ENCODE peak calls at places on chromosome 6, in five cellular contexts. O is AG09319, H is endothelial cell, X is fibroblast of lung, A is OCI-LY7. Q is an unnamed sample.
A peak's percentile ranks its signal among the peaks of the same experiment; 100 is the strongest.

GRCh38 chr6:125095501-125096301 is 57.9 kb upstream of the TPD52L1 start:
- DNase-seq in O (peak; percentile 34), H (no peak), A (no peak), X (peak; percentile 74), Q (no peak)

GRCh38 chr6:151497935-151498726 is 4.3 kb downstream of the CCDC170 start:
- DNase-seq in H (no peak), X (no peak), O (no peak), A (no peak), Q (no peak)

GRCh38 chr6:35624341-35625070 is 64.2 kb downstream of the FKBP5 start:
- DNase-seq in O (no peak), X (no peak), H (no peak), A (no peak), Q (no peak)

GRCh38 chr6:111710911-111711310 is 105.2 kb upstream of the TRAF3IP2 start:
- DNase-seq in H (no peak), X (no peak), O (no peak), A (no peak), Q (no peak)

GRCh38 chr6:104599821-104600658 is 259.7 kb downstream of the HACE1 start:
- DNase-seq in X (peak; percentile 35), A (no peak), O (no peak), H (no peak), Q (no peak)

GRCh38 chr6:87968435-87969278 is 79.0 kb upstream of the SPACA1 start:
- DNase-seq in X (peak; percentile 6), O (no peak), A (peak; percentile 58), H (peak; percentile 10), Q (peak; percentile 12)

GRCh38 chr6:36610041-36610440 is 15.9 kb downstream of the SRSF3 start:
- DNase-seq in A (no peak), O (no peak), H (no peak), X (no peak), Q (no peak)

GRCh38 chr6:10418862-10419748 is 4.2 kb upstream of the TFAP2A start:
- DNase-seq in A (no peak), X (peak; percentile 65), H (no peak), O (no peak), Q (peak; percentile 69)

GRCh38 chr6:134119481-134119880 is 67.1 kb upstream of the SLC2A12 start:
- DNase-seq in X (no peak), A (no peak), O (no peak), H (no peak), Q (no peak)

GRCh38 chr6:113281014-113281810 is 575.9 kb upstream of the MARCKS start:
- DNase-seq in X (peak; percentile 39), A (no peak), O (peak; percentile 23), H (no peak), Q (no peak)

GRCh38 chr6:53074347-53074746 is 9.1 kb downstream of the FBXO9 start:
- DNase-seq in O (no peak), X (no peak), A (no peak), H (no peak), Q (no peak)

GRCh38 chr6:49913656-49914055 is 47.3 kb upstream of the CRISP1 start:
- DNase-seq in H (no peak), X (no peak), O (no peak), A (no peak), Q (no peak)

GRCh38 chr6:162119349-162119748 is 608.2 kb downstream of the PRKN start:
- DNase-seq in X (peak; percentile 51), H (peak; percentile 21), A (no peak), O (no peak), Q (no peak)

GRCh38 chr6:53203483-53203882 is 54.8 kb upstream of the GCM1 start:
- DNase-seq in X (no peak), O (no peak), A (peak; percentile 37), H (no peak), Q (no peak)

GRCh38 chr6:107823047-107823557 is 1.0 kb downstream of the SCML4 start:
- DNase-seq in H (no peak), O (no peak), X (no peak), A (peak; percentile 15), Q (no peak)

GRCh38 chr6:26473429-26473757 is 15.6 kb downstream of the BTN2A1 start:
- DNase-seq in O (no peak), H (no peak), X (no peak), A (no peak), Q (no peak)

GRCh38 chr6:72974276-72974675 is 251.0 kb downstream of the KHDC1L start:
- DNase-seq in O (no peak), H (no peak), X (no peak), A (no peak), Q (no peak)

GRCh38 chr6:158536084-158536890 is 23.6 kb upstream of the TMEM181 start:
- DNase-seq in A (peak; percentile 54), O (no peak), X (peak; percentile 68), H (peak; percentile 89), Q (peak; percentile 88)

GRCh38 chr6:2157441-2158127 is 87.8 kb downstream of the GMDS start:
- DNase-seq in X (peak; percentile 90), H (no peak), A (no peak), O (peak; percentile 87), Q (peak; percentile 34)

GRCh38 chr6:126118058-126118759 is 131.9 kb downstream of the TRMT11 start:
- DNase-seq in A (no peak), X (peak; percentile 63), O (no peak), H (no peak), Q (no peak)

GRCh38 chr6:166624275-166624674 is 2.8 kb downstream of the RPS6KA2 start:
- DNase-seq in X (peak; percentile 71), H (no peak), O (no peak), A (peak; percentile 14), Q (no peak)

GRCh38 chr6:52261229-52261628 is 16.9 kb upstream of the IL17F start:
- DNase-seq in X (peak; percentile 54), H (no peak), O (peak; percentile 58), A (no peak), Q (no peak)

GRCh38 chr6:111210074-111210729 is 122.9 kb downstream of the SLC16A10 start:
- DNase-seq in X (peak; percentile 34), A (peak; percentile 62), H (peak; percentile 38), O (no peak), Q (peak; percentile 64)

GRCh38 chr6:121560476-121560875 is 125.0 kb downstream of the GJA1 start:
- DNase-seq in X (no peak), O (no peak), A (no peak), H (no peak), Q (no peak)

GRCh38 chr6:160355001-160355400 is 6.8 kb downstream of the SLC22A3 start:
- DNase-seq in A (no peak), H (no peak), X (peak; percentile 37), O (no peak), Q (no peak)

GRCh38 chr6:158387036-158387435 is 74.8 kb downstream of the TULP4 start:
- DNase-seq in A (peak; percentile 56), X (no peak), H (no peak), O (no peak), Q (no peak)

GRCh38 chr6:150775400-150775799 is 90.1 kb upstream of the MTHFD1L start:
- DNase-seq in H (no peak), X (peak; percentile 68), A (no peak), O (no peak), Q (no peak)

GRCh38 chr6:292506-293184 is 358 bp downstream of the DUSP22 start:
- DNase-seq in H (peak; percentile 45), X (peak; percentile 44), A (peak; percentile 85), O (no peak), Q (peak; percentile 93)
- TF ChIP-seq CTCF in H (no peak), X (no peak), A (peak; percentile 27), O (no peak), Q (no peak)

GRCh38 chr6:11947063-11947462 is 65.0 kb upstream of the HIVEP1 start:
- DNase-seq in X (no peak), H (no peak), O (no peak), A (no peak), Q (no peak)
- TF ChIP-seq CTCF in X (no peak), H (no peak), O (no peak), A (peak; percentile 44), Q (no peak)

GRCh38 chr6:34027939-34028441 is 117.9 kb downstream of the GRM4 start:
- DNase-seq in A (no peak), H (no peak), X (no peak), O (no peak), Q (no peak)
- TF ChIP-seq CTCF in A (no peak), H (peak; percentile 43), X (no peak), O (no peak), Q (no peak)

GRCh38 chr6:117791012-117791411 is 115.7 kb downstream of the NUS1 start:
- DNase-seq in H (no peak), X (no peak), A (no peak), O (no peak), Q (no peak)

DNA sequence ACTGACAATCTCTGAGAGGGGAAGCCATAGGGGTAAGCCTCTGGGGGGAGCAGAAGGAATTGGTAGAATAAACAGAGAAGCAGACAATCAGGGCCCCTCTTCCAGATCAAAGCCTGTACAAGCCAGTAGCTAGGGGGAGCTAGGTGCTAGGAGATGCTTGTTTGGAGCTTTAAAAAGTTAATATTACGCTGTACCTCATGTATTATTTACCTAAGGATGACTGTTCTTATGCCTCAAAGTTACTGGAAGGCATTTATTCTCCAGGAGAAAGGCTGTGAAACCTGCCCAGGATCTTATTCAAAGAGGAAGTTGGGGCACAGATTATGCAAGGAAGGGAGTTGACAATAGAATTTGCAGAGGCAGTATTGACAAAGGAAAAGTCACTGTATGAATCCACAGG is 111.8 kb upstream of the SLC35F1 start:
- DNase-seq in A (no peak), X (no peak), O (no peak), H (no peak), Q (no peak)
- TF ChIP-seq CTCF in A (peak; percentile 24), X (no peak), O (no peak), H (no peak), Q (no peak)

GRCh38 chr6:39302011-39302410 is 12.2 kb downstream of the KCNK17 start:
- DNase-seq in H (no peak), X (no peak), A (no peak), O (no peak), Q (no peak)

GRCh38 chr6:39300739-39301138 is 13.5 kb downstream of the KCNK17 start:
- DNase-seq in A (no peak), X (no peak), H (no peak), O (no peak), Q (no peak)

GRCh38 chr6:39303425-39304153 is 10.6 kb downstream of the KCNK17 start:
- DNase-seq in O (no peak), A (no peak), X (no peak), H (no peak), Q (no peak)

GRCh38 chr6:39302669-39303424 is 11.4 kb downstream of the KCNK17 start:
- DNase-seq in X (peak; percentile 40), O (no peak), H (peak; percentile 87), A (peak; percentile 71), Q (peak; percentile 91)

GRCh38 chr6:39301606-39302005 is 12.6 kb downstream of the KCNK17 start:
- DNase-seq in O (no peak), A (no peak), X (no peak), H (peak; percentile 39), Q (no peak)
- TF ChIP-seq CTCF in O (peak; percentile 26), A (peak; percentile 18), X (no peak), H (peak; percentile 44), Q (no peak)

DNA sequence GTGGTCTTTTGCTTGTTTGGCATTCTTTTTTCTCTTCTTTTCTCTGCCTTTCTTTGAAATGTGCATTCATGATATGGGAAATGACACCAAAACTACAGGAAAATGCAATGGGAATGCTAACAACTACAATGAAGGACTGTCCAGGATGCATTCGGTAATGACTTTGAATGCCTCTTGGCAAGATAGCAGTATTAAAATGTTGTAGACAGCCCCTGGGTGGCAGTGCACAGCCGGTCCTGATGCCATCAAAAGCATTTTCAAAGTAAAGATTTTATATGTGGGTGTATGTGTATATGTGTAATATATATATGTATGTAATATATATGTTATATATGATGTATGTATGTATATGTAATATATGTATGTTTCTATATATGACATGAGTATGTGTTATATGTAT is 218.9 kb upstream of the MMS22L start:
- DNase-seq in O (no peak), X (no peak), H (no peak), A (no peak), Q (no peak)
- TF ChIP-seq CTCF in O (no peak), X (no peak), H (no peak), A (no peak), Q (no peak)